ENCODE peak calls at places on chromosome 7, in eight cellular contexts. I is astrocyte, W is H9, V is HCT116, U is adrenal gland, R is right cardiac atrium, X is prostate gland, O is MM.1S. Y is an unnamed sample.

GRCh38 chr7:157136372-157136771 is 2.4 kb upstream of the UBE3C start:
- DNase-seq in U (no peak), V (no peak), W (no peak), O (no peak), I (peak; percentile 78), R (no peak), X (no peak), Y (no peak)

GRCh38 chr7:10657201-10657600 is 316.5 kb upstream of the PHF14 start:
- DNase-seq in W (peak; percentile 39), V (no peak), I (no peak), R (no peak), O (no peak), U (no peak), X (no peak), Y (no peak)

GRCh38 chr7:76286842-76287403 is 15.6 kb upstream of the HSPB1 start:
- DNase-seq in W (no peak), I (no peak), O (no peak), X (no peak), V (no peak), U (no peak), R (no peak), Y (no peak)

GRCh38 chr7:87152897-87153641 is 816 bp downstream of the DMTF1 start:
- DNase-seq in R (peak; percentile 32), I (no peak), X (peak; percentile 24), V (no peak), O (peak; percentile 37), W (no peak), U (peak; percentile 37), Y (peak; percentile 59)

GRCh38 chr7:32025381-32026075 is 44.7 kb downstream of the PDE1C start:
- DNase-seq in I (no peak), W (no peak), V (no peak), O (no peak), X (no peak), U (no peak), R (no peak), Y (no peak)

GRCh38 chr7:23298885-23299769 is at the start of gene MALSU1:
- DNase-seq in X (peak; percentile 96), V (peak; percentile 95), U (peak; percentile 98), O (peak; percentile 98), W (peak; percentile 94), I (peak; percentile 92), R (peak; percentile 97), Y (peak; percentile 90)

GRCh38 chr7:134865001-134865845 is 85.8 kb downstream of the CALD1 start:
- DNase-seq in R (no peak), U (no peak), O (no peak), X (no peak), V (no peak), W (no peak), I (peak; percentile 64), Y (peak; percentile 31)

GRCh38 chr7:17318146-17318545 is 19.7 kb downstream of the AHR start:
- DNase-seq in X (no peak), V (no peak), O (no peak), W (no peak), U (no peak), R (no peak), I (peak; percentile 95), Y (no peak)

GRCh38 chr7:42115795-42116194 is 121.2 kb downstream of the GLI3 start:
- DNase-seq in U (no peak), X (no peak), V (no peak), R (no peak), O (no peak), I (no peak), W (peak; percentile 14), Y (no peak)

GRCh38 chr7:156124356-156124755 is 312.1 kb upstream of the SHH start:
- DNase-seq in U (no peak), R (no peak), X (no peak), O (no peak), I (no peak), V (no peak), W (no peak), Y (no peak)

GRCh38 chr7:156127166-156128134 is 315.2 kb upstream of the SHH start:
- DNase-seq in W (no peak), V (no peak), R (no peak), X (no peak), O (no peak), I (no peak), U (peak; percentile 45), Y (no peak)

GRCh38 chr7:156128496-156128895 is 316.2 kb upstream of the SHH start:
- DNase-seq in W (no peak), V (no peak), R (no peak), U (no peak), O (peak; percentile 22), I (no peak), X (no peak), Y (no peak)

GRCh38 chr7:156123362-156123761 is 311.1 kb upstream of the SHH start:
- DNase-seq in W (no peak), R (no peak), V (no peak), I (no peak), O (no peak), U (no peak), X (no peak), Y (no peak)

GRCh38 chr7:156125841-156126730 is 313.8 kb upstream of the SHH start:
- DNase-seq in V (no peak), U (no peak), O (no peak), X (no peak), W (no peak), I (no peak), R (no peak), Y (no peak)
- H3K27me3 ChIP-seq in V (no peaks in the 10 kb centered on the region), U (no peaks in the 10 kb centered on the region), O (peaks cover 80% of the 10 kb centered on the region), X (no peaks in the 10 kb centered on the region), W (no peaks in the 10 kb centered on the region), I (no peaks in the 10 kb centered on the region), R (no peaks in the 10 kb centered on the region), Y (peaks cover 13% of the 10 kb centered on the region)

GRCh38 chr7:128365432-128365831 is 3.9 kb upstream of the PRRT4 start:
- DNase-seq in V (no peak), R (no peak), O (no peak), I (no peak), X (no peak), U (no peak), W (no peak), Y (no peak)
- H3K27me3 ChIP-seq in V (peaks cover 11% of the 10 kb centered on the region), R (no peaks in the 10 kb centered on the region), O (peaks cover 58% of the 10 kb centered on the region), I (peaks cover 65% of the 10 kb centered on the region), X (peaks cover 3% of the 10 kb centered on the region), U (peaks cover 14% of the 10 kb centered on the region), W (peaks cover 34% of the 10 kb centered on the region), Y (peaks cover 80% of the 10 kb centered on the region)

GRCh38 chr7:2687881-2688318 is at the start of gene AMZ1:
- DNase-seq in V (no peak), I (no peak), U (no peak), R (no peak), X (no peak), O (no peak), W (no peak), Y (no peak)
- H3K27me3 ChIP-seq in V (no peaks in the 10 kb centered on the region), I (peaks cover 8% of the 10 kb centered on the region), U (peaks cover 37% of the 10 kb centered on the region), R (no peaks in the 10 kb centered on the region), X (peaks cover 8% of the 10 kb centered on the region), O (peaks cover 62% of the 10 kb centered on the region), W (peaks cover 12% of the 10 kb centered on the region), Y (peaks cover 21% of the 10 kb centered on the region)

GRCh38 chr7:49773082-49773938 is at the start of gene VWC2:
- DNase-seq in V (no peak), O (peak; percentile 9), U (no peak), R (peak; percentile 25), W (peak; percentile 46), I (no peak), X (no peak), Y (no peak)
- H3K27me3 ChIP-seq in V (no peaks in the 10 kb centered on the region), O (no peaks in the 10 kb centered on the region), U (peaks cover 34% of the 10 kb centered on the region), R (no peaks in the 10 kb centered on the region), W (peaks cover 36% of the 10 kb centered on the region), I (peaks cover 25% of the 10 kb centered on the region), X (no peaks in the 10 kb centered on the region), Y (peaks cover 21% of the 10 kb centered on the region)

DNA sequence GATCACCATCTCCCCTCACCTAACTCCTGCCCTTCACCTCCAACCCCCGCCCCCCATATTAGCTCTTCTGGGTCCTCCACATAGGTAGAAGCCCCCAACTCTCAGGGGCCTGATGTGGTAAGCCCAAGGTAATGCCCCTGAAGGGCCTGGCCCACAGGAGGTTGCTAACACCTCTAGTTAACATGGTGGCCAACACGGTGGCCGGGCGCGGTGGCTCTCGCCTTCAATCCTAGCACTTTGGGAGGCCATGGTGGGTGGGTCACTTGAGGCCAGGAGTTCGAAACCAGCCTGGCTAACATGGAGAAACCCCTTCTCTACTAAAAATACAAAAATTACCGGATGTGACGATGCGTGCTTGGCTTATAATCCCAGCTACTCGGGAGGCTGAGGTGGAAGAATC is 954 bp upstream of the MLXIPL start:
- DNase-seq in V (no peak), R (no peak), O (no peak), W (no peak), U (no peak), I (no peak), X (no peak), Y (no peak)
- H3K27me3 ChIP-seq in V (no peaks in the 10 kb centered on the region), R (no peaks in the 10 kb centered on the region), O (peaks cover 60% of the 10 kb centered on the region), W (no peaks in the 10 kb centered on the region), U (peaks cover 4% of the 10 kb centered on the region), I (peaks cover 51% of the 10 kb centered on the region), X (no peaks in the 10 kb centered on the region), Y (peaks cover 59% of the 10 kb centered on the region)

GRCh38 chr7:1384113-1384415 is 75.2 kb downstream of the MICALL2 start:
- DNase-seq in R (no peak), W (no peak), O (no peak), U (no peak), X (no peak), I (no peak), V (no peak), Y (no peak)

GRCh38 chr7:1386623-1387220 is 72.5 kb downstream of the MICALL2 start:
- DNase-seq in R (no peak), U (no peak), I (no peak), W (no peak), X (no peak), V (no peak), O (no peak), Y (no peak)

GRCh38 chr7:1387261-1387660 is 72.0 kb downstream of the MICALL2 start:
- DNase-seq in W (no peak), U (no peak), O (no peak), R (no peak), X (no peak), I (no peak), V (no peak), Y (no peak)

GRCh38 chr7:1385086-1385808 is 74.0 kb downstream of the MICALL2 start:
- DNase-seq in X (no peak), R (no peak), O (no peak), I (no peak), W (no peak), U (no peak), V (no peak), Y (no peak)

DNA sequence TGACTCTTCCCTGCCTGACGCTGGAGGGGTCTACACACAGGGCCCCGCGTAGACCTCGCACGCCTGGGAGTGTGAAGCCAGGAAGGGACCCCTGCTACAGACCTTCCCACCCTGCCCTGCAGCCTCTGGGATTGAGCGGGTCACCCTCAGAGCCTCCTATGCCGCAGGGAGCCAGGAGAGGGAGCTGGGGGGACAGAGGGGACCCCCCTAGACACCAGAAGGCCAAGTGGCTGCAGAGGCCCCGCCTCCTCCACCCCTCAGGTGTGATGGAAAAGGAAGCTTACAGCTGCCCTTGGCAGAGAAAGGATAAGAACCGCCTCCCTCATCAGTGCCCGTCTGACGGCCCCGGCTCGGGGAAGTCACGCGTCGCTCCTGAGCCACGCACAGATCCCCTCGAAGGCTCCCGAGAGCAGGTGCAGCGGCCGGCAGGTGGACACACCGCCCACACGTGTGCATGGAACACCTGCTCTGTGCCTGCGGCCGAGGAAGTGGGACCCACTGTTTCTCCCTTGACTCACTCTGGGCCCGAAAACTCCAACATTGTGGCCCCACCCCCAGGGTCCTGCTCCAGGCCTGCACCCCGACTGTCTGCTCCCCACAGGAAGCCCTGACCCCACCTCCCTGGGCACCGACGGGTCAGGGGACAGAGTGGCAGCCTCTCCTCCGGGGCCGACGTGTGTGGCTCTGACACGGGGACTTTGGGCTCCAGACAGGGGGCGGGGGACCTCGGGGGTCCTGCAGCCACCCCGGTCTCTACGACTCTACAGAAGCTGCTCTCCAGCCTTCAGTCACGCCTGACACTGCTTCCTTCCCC is 73.3 kb downstream of the MICALL2 start:
- DNase-seq in V (no peak), U (no peak), I (no peak), O (no peak), W (no peak), R (no peak), X (no peak), Y (no peak)
- H3K27me3 ChIP-seq in V (peaks cover 2% of the 10 kb centered on the region), U (peaks cover 37% of the 10 kb centered on the region), I (peaks cover 7% of the 10 kb centered on the region), O (peaks cover 75% of the 10 kb centered on the region), W (no peaks in the 10 kb centered on the region), R (no peaks in the 10 kb centered on the region), X (peaks cover 24% of the 10 kb centered on the region), Y (peaks cover 88% of the 10 kb centered on the region)

Y was measured in SJSA1.